ENCODE peak calls at places on chromosomes 6 and 20, in four cellular contexts. One of them, this sample, is unnamed.
A peak's percentile ranks its signal among the peaks of the same experiment; 100 is the strongest.

GRCh38 chr6:11815231-11815630 is 36.6 kb upstream of the ADTRP start:
- DNase-seq in brain pericyte: no peak
- DNase-seq in stimulated activated CD8-positive, alpha-beta memory T cell treated with anti-CD3 and anti-CD28 coated beads, Interleukin-2, amount 100 ng/mL, for 1 hour: no peak
- DNase-seq in NCI-H446: no peak
- DNase-seq in this sample: no peak

GRCh38 chr6:49328051-49328450 is 135.0 kb downstream of the MMUT start:
- DNase-seq in NCI-H446: no peak
- DNase-seq in brain pericyte: no peak
- DNase-seq in stimulated activated CD8-positive, alpha-beta memory T cell treated with anti-CD3 and anti-CD28 coated beads, Interleukin-2, amount 100 ng/mL, for 1 hour: no peak
- DNase-seq in this sample: no peak

GRCh38 chr20:2401527-2401926 is 20.8 kb downstream of the TGM6 start:
- DNase-seq in stimulated activated CD8-positive, alpha-beta memory T cell treated with anti-CD3 and anti-CD28 coated beads, Interleukin-2, amount 100 ng/mL, for 1 hour: no peak
- DNase-seq in NCI-H446: no peak
- DNase-seq in brain pericyte: no peak
- DNase-seq in this sample: no peak

GRCh38 chr6:128403618-128404444 is 116.6 kb downstream of the PTPRK start:
- DNase-seq in NCI-H446: no peak
- DNase-seq in brain pericyte: no peak
- DNase-seq in stimulated activated CD8-positive, alpha-beta memory T cell treated with anti-CD3 and anti-CD28 coated beads, Interleukin-2, amount 100 ng/mL, for 1 hour: no peak
- DNase-seq in this sample: no peak

GRCh38 chr20:8424010-8424409 is 291.9 kb downstream of the PLCB1 start:
- DNase-seq in brain pericyte: no peak
- DNase-seq in NCI-H446: no peak
- DNase-seq in stimulated activated CD8-positive, alpha-beta memory T cell treated with anti-CD3 and anti-CD28 coated beads, Interleukin-2, amount 100 ng/mL, for 1 hour: no peak
- DNase-seq in this sample: no peak

GRCh38 chr20:63708301-63709148 is 686 bp downstream of the ZGPAT start:
- DNase-seq in stimulated activated CD8-positive, alpha-beta memory T cell treated with anti-CD3 and anti-CD28 coated beads, Interleukin-2, amount 100 ng/mL, for 1 hour: no peak
- DNase-seq in brain pericyte: no peak
- DNase-seq in NCI-H446: no peak
- DNase-seq in this sample: peak; percentile 5

GRCh38 chr6:20542927-20543602 is 8.8 kb downstream of the CDKAL1 start:
- DNase-seq in stimulated activated CD8-positive, alpha-beta memory T cell treated with anti-CD3 and anti-CD28 coated beads, Interleukin-2, amount 100 ng/mL, for 1 hour: no peak
- DNase-seq in brain pericyte: peak; percentile 66
- DNase-seq in NCI-H446: no peak
- DNase-seq in this sample: no peak

GRCh38 chr6:28695671-28696537 is 170.2 kb downstream of the GPX5 start:
- DNase-seq in NCI-H446: no peak
- DNase-seq in stimulated activated CD8-positive, alpha-beta memory T cell treated with anti-CD3 and anti-CD28 coated beads, Interleukin-2, amount 100 ng/mL, for 1 hour: no peak
- DNase-seq in brain pericyte: no peak
- DNase-seq in this sample: no peak

GRCh38 chr6:3373597-3374203 is 83.2 kb downstream of the SLC22A23 start:
- DNase-seq in NCI-H446: no peak
- DNase-seq in stimulated activated CD8-positive, alpha-beta memory T cell treated with anti-CD3 and anti-CD28 coated beads, Interleukin-2, amount 100 ng/mL, for 1 hour: no peak
- DNase-seq in brain pericyte: no peak
- DNase-seq in this sample: no peak

GRCh38 chr6:169827372-169827771 is 76.0 kb downstream of the ERMARD start:
- DNase-seq in brain pericyte: no peak
- DNase-seq in stimulated activated CD8-positive, alpha-beta memory T cell treated with anti-CD3 and anti-CD28 coated beads, Interleukin-2, amount 100 ng/mL, for 1 hour: no peak
- DNase-seq in NCI-H446: no peak
- DNase-seq in this sample: no peak

GRCh38 chr6:139625998-139626975 is 251.8 kb upstream of the CITED2 start:
- DNase-seq in stimulated activated CD8-positive, alpha-beta memory T cell treated with anti-CD3 and anti-CD28 coated beads, Interleukin-2, amount 100 ng/mL, for 1 hour: no peak
- DNase-seq in NCI-H446: no peak
- DNase-seq in brain pericyte: no peak
- DNase-seq in this sample: no peak

GRCh38 chr6:53918854-53919253 is 124.0 kb downstream of the LRRC1 start:
- DNase-seq in NCI-H446: no peak
- DNase-seq in stimulated activated CD8-positive, alpha-beta memory T cell treated with anti-CD3 and anti-CD28 coated beads, Interleukin-2, amount 100 ng/mL, for 1 hour: no peak
- DNase-seq in brain pericyte: no peak
- DNase-seq in this sample: no peak

GRCh38 chr6:166667886-166668620 is 41.0 kb upstream of the RPS6KA2 start:
- DNase-seq in NCI-H446: no peak
- DNase-seq in brain pericyte: no peak
- DNase-seq in stimulated activated CD8-positive, alpha-beta memory T cell treated with anti-CD3 and anti-CD28 coated beads, Interleukin-2, amount 100 ng/mL, for 1 hour: no peak
- DNase-seq in this sample: no peak

GRCh38 chr20:45890077-45890996 is 671 bp downstream of the NEURL2 start:
- DNase-seq in NCI-H446: no peak
- DNase-seq in stimulated activated CD8-positive, alpha-beta memory T cell treated with anti-CD3 and anti-CD28 coated beads, Interleukin-2, amount 100 ng/mL, for 1 hour: no peak
- DNase-seq in brain pericyte: peak; percentile 69
- DNase-seq in this sample: no peak

GRCh38 chr6:122730775-122731386 is 48.6 kb upstream of the FABP7 start:
- DNase-seq in stimulated activated CD8-positive, alpha-beta memory T cell treated with anti-CD3 and anti-CD28 coated beads, Interleukin-2, amount 100 ng/mL, for 1 hour: no peak
- DNase-seq in brain pericyte: no peak
- DNase-seq in NCI-H446: peak; percentile 23
- DNase-seq in this sample: no peak

GRCh38 chr6:167893416-167893815 is 66.7 kb downstream of the AFDN start:
- DNase-seq in stimulated activated CD8-positive, alpha-beta memory T cell treated with anti-CD3 and anti-CD28 coated beads, Interleukin-2, amount 100 ng/mL, for 1 hour: no peak
- DNase-seq in NCI-H446: no peak
- DNase-seq in brain pericyte: peak; percentile 8
- DNase-seq in this sample: no peak

GRCh38 chr20:50124496-50124895 is 11.5 kb upstream of the UBE2V1 start:
- DNase-seq in NCI-H446: no peak
- DNase-seq in stimulated activated CD8-positive, alpha-beta memory T cell treated with anti-CD3 and anti-CD28 coated beads, Interleukin-2, amount 100 ng/mL, for 1 hour: no peak
- DNase-seq in brain pericyte: no peak
- DNase-seq in this sample: no peak

GRCh38 chr6:150266963-150267685 is 101.7 kb upstream of the IYD start:
- DNase-seq in brain pericyte: no peak
- DNase-seq in stimulated activated CD8-positive, alpha-beta memory T cell treated with anti-CD3 and anti-CD28 coated beads, Interleukin-2, amount 100 ng/mL, for 1 hour: no peak
- DNase-seq in NCI-H446: no peak
- DNase-seq in this sample: no peak

GRCh38 chr6:112227411-112227810 is 27.0 kb downstream of the LAMA4 start:
- DNase-seq in NCI-H446: no peak
- DNase-seq in stimulated activated CD8-positive, alpha-beta memory T cell treated with anti-CD3 and anti-CD28 coated beads, Interleukin-2, amount 100 ng/mL, for 1 hour: no peak
- DNase-seq in brain pericyte: no peak
- DNase-seq in this sample: no peak

GRCh38 chr6:40555092-40555491 is 32.1 kb downstream of the LRFN2 start:
- DNase-seq in stimulated activated CD8-positive, alpha-beta memory T cell treated with anti-CD3 and anti-CD28 coated beads, Interleukin-2, amount 100 ng/mL, for 1 hour: no peak
- DNase-seq in brain pericyte: no peak
- DNase-seq in NCI-H446: no peak
- DNase-seq in this sample: no peak

GRCh38 chr6:15082708-15083107 is 163.2 kb upstream of the JARID2 start:
- DNase-seq in stimulated activated CD8-positive, alpha-beta memory T cell treated with anti-CD3 and anti-CD28 coated beads, Interleukin-2, amount 100 ng/mL, for 1 hour: no peak
- DNase-seq in brain pericyte: no peak
- DNase-seq in NCI-H446: no peak
- DNase-seq in this sample: no peak

GRCh38 chr6:131293472-131293911 is 158.2 kb downstream of the AKAP7 start:
- DNase-seq in brain pericyte: no peak
- DNase-seq in stimulated activated CD8-positive, alpha-beta memory T cell treated with anti-CD3 and anti-CD28 coated beads, Interleukin-2, amount 100 ng/mL, for 1 hour: no peak
- DNase-seq in NCI-H446: no peak
- DNase-seq in this sample: no peak

GRCh38 chr6:23282243-23283021 is 713.1 kb downstream of the HDGFL1 start:
- DNase-seq in stimulated activated CD8-positive, alpha-beta memory T cell treated with anti-CD3 and anti-CD28 coated beads, Interleukin-2, amount 100 ng/mL, for 1 hour: no peak
- DNase-seq in brain pericyte: no peak
- DNase-seq in NCI-H446: no peak
- DNase-seq in this sample: no peak

GRCh38 chr6:77231438-77232305 is 231.6 kb downstream of the HTR1B start:
- DNase-seq in brain pericyte: no peak
- DNase-seq in stimulated activated CD8-positive, alpha-beta memory T cell treated with anti-CD3 and anti-CD28 coated beads, Interleukin-2, amount 100 ng/mL, for 1 hour: no peak
- DNase-seq in NCI-H446: no peak
- DNase-seq in this sample: no peak

GRCh38 chr6:157579467-157580031 is 198.6 kb downstream of the ZDHHC14 start:
- DNase-seq in NCI-H446: no peak
- DNase-seq in brain pericyte: no peak
- DNase-seq in stimulated activated CD8-positive, alpha-beta memory T cell treated with anti-CD3 and anti-CD28 coated beads, Interleukin-2, amount 100 ng/mL, for 1 hour: no peak
- DNase-seq in this sample: no peak

GRCh38 chr6:143196525-143197225 is 136.0 kb downstream of the AIG1 start:
- DNase-seq in stimulated activated CD8-positive, alpha-beta memory T cell treated with anti-CD3 and anti-CD28 coated beads, Interleukin-2, amount 100 ng/mL, for 1 hour: no peak
- DNase-seq in brain pericyte: no peak
- DNase-seq in NCI-H446: no peak
- DNase-seq in this sample: no peak

This sample was measured in K562.